ENCODE peak calls at places on chromosomes 12 and 14, in seven cellular contexts. J is DND-41, T is astrocyte of the spinal cord, R is fibroblast of lung, H is mesendoderm, C is heart left ventricle, K is AG04450. X is an unnamed sample.
A peak's percentile ranks its signal among the peaks of the same experiment; 100 is the strongest.

GRCh38 chr12:110774824-110775223 is 32.1 kb upstream of the PPP1CC start:
- DNase-seq in J (no peak), T (no peak), R (no peak), H (no peak), C (no peak), K (no peak), X (no peak)

GRCh38 chr12:54028324-54029201 is at the start of gene HOXC6:
- DNase-seq in J (no peak), T (peak; percentile 74), R (no peak), H (no peak), C (no peak), K (no peak), X (no peak)

GRCh38 chr12:109169676-109170075 is 53.3 kb downstream of the ACACB start:
- DNase-seq in J (no peak), T (no peak), R (no peak), H (no peak), C (no peak), K (no peak), X (no peak)

GRCh38 chr12:106498056-106498455 is 84.7 kb upstream of the RFX4 start:
- DNase-seq in J (no peak), T (peak; percentile 30), R (peak; percentile 29), H (no peak), C (peak; percentile 37), K (no peak), X (no peak)

GRCh38 chr12:71846322-71846940 is 6.9 kb downstream of the TBC1D15 start:
- DNase-seq in J (no peak), T (peak; percentile 52), R (peak; percentile 25), H (peak; percentile 21), C (no peak), K (no peak), X (peak; percentile 19)

GRCh38 chr12:124767075-124767821 is 96.4 kb downstream of the SCARB1 start:
- DNase-seq in J (peak; percentile 86), T (peak; percentile 78), R (peak; percentile 55), H (peak; percentile 72), C (peak; percentile 85), K (no peak), X (peak; percentile 69)

GRCh38 chr12:11081987-11082386 is 10.1 kb downstream of the TAS2R43 start:
- DNase-seq in J (no peak), T (no peak), R (no peak), H (no peak), C (no peak), K (no peak), X (no peak)

GRCh38 chr12:25423355-25423754 is 129.7 kb downstream of the LMNTD1 start:
- DNase-seq in J (no peak), T (no peak), R (peak; percentile 51), H (no peak), C (no peak), K (no peak), X (no peak)

GRCh38 chr14:24092110-24092959 is 1.8 kb upstream of the PCK2 start:
- DNase-seq in J (no peak), T (no peak), R (no peak), H (peak; percentile 11), C (peak; percentile 13), K (no peak), X (no peak)

GRCh38 chr14:36656769-36657408 is 4.8 kb upstream of the PAX9 start:
- DNase-seq in J (no peak), T (no peak), R (no peak), H (no peak), C (no peak), K (no peak), X (no peak)

GRCh38 chr14:100292301-100292775 is 13.9 kb downstream of the SLC25A29 start:
- DNase-seq in J (no peak), T (no peak), R (no peak), H (no peak), C (no peak), K (no peak), X (no peak)

GRCh38 chr12:48995061-48995879 is 3.9 kb downstream of the DDN start:
- DNase-seq in J (peak; percentile 31), T (peak; percentile 70), R (peak; percentile 68), H (peak; percentile 95), C (peak; percentile 86), K (peak; percentile 49), X (no peak)

GRCh38 chr12:123024819-123025391 is 44.4 kb downstream of the ARL6IP4 start:
- DNase-seq in J (no peak), T (peak; percentile 52), R (peak; percentile 47), H (no peak), C (no peak), K (no peak), X (no peak)

GRCh38 chr12:43965899-43966298 is 130.0 kb downstream of the TMEM117 start:
- DNase-seq in J (no peak), T (no peak), R (no peak), H (no peak), C (no peak), K (no peak), X (no peak)

GRCh38 chr12:26090853-26091510 is 33.9 kb downstream of the BHLHE41 start:
- DNase-seq in J (no peak), T (peak; percentile 14), R (peak; percentile 72), H (peak; percentile 63), C (no peak), K (no peak), X (no peak)

GRCh38 chr12:118315821-118316220 is 56.9 kb downstream of the TAOK3 start:
- DNase-seq in J (no peak), T (no peak), R (peak; percentile 28), H (no peak), C (no peak), K (no peak), X (no peak)

GRCh38 chr14:85596562-85596961 is 66.6 kb downstream of the FLRT2 start:
- DNase-seq in J (no peak), T (no peak), R (no peak), H (no peak), C (no peak), K (no peak), X (no peak)

GRCh38 chr12:2959508-2960431 is 573 bp downstream of the TEAD4 start:
- DNase-seq in J (no peak), T (peak; percentile 62), R (peak; percentile 73), H (peak; percentile 52), C (peak; percentile 44), K (no peak), X (no peak)

GRCh38 chr12:109539508-109539907 is 33.8 kb downstream of the MMAB start:
- DNase-seq in J (no peak), T (peak; percentile 67), R (peak; percentile 45), H (no peak), C (no peak), K (no peak), X (no peak)

GRCh38 chr14:101032433-101032832 is 128.9 kb upstream of the RTL1 start:
- DNase-seq in J (no peak), T (no peak), R (no peak), H (no peak), C (no peak), K (no peak), X (no peak)

GRCh38 chr12:127509066-127509778 is 757.7 kb upstream of the TMEM132C start:
- DNase-seq in J (no peak), T (peak; percentile 90), R (peak; percentile 95), H (no peak), C (no peak), K (peak; percentile 45), X (no peak)
- H3K4me3 ChIP-seq in J (no peak overlapping the region), T (no peak overlapping the region), R (no peak overlapping the region), H (no peak overlapping the region), C (no peak overlapping the region), K (no peak overlapping the region), X (no peak overlapping the region)

DNA sequence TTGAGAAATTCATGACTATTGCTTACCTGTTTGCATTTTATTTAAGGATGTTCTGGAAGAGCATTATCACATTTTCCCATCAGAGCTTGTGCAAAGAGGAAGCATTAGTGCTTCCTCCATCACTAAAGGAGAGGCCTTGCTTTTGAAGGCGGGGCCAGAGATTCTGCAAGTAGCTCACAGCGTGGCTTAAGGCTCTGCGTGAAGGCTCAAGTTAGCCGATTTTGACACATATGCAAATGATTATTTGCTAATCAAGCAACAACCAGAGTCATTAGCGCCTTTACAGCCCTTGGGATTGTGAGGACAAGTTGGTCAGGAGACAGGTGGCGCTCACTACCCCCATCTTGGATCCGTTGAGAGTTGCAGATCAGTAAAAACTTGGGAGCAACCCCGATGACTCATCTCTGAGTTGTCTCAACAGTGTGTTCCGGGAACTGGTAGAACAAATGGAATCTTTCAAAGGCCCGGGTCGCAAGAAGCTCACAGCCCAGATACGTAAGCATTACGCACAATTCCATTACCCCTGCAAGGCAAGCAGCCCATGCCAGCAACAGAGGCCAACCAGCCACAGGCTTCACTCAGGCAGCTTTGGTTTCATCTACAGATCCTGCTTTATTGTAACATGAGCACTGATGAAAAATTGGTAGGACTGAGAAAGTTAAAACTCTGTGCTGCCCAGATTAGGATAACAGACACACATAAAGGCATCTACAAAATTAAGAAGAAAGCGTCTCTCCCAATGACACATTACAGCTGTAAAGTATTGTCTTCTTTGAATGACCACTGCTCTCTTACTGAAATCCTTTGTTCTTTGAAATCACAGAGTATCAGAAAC is 34.9 kb upstream of the SPTSSA start:
- DNase-seq in J (no peak), T (peak; percentile 100), R (peak; percentile 100), H (peak; percentile 97), C (peak; percentile 80), K (peak; percentile 98), X (no peak)
- H3K4me3 ChIP-seq in J (no peak overlapping the region), T (no peak overlapping the region), R (peak overlapping the region; percentile 3), H (no peak overlapping the region), C (peak overlapping the region; percentile 10), K (no peak overlapping the region), X (no peak overlapping the region)

DNA sequence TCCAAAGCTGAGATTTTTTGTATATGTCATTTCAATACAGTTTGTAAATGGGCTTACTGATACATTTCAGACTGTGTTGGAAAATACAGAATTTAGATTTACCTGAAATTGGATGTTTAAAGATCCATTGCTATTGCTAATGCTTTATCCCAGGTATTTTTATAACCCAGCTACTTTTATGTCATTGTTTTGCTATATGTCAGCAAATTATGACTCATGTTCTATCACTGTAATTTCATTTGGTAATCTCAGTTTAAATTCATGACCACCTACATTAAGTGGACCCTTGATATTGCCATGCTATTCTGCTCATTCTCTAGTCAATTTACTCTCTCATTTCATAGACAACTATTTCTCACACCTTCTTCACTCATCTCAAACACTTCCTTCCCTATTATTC is 281.2 kb downstream of the IPO8 start:
- DNase-seq in J (no peak), T (no peak), R (no peak), H (no peak), C (no peak), K (no peak), X (no peak)
- H3K4me3 ChIP-seq in J (no peak overlapping the region), T (no peak overlapping the region), R (no peak overlapping the region), H (no peak overlapping the region), C (no peak overlapping the region), K (no peak overlapping the region), X (no peak overlapping the region)

GRCh38 chr14:80844872-80845271 is 96.7 kb downstream of the CEP128 start:
- DNase-seq in J (no peak), T (no peak), R (no peak), H (no peak), C (no peak), K (no peak), X (no peak)

DNA sequence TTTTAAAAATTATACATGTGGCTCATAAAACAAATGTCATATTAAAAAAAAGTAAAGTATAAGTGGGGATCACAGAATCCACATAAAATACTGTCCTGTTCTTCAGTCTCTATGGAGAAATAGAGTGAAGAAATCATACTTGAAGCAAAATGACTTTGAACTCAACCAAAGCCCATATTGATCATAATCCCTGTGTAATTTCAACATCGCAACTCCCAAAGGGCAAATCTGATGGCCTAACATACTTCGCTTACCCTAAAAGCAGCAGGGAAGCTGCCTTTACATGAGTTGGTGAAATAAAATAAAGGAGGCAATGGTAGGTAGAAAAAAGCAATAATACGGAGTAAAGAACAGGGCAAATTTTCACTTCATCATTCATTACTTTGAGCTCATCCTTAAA is 101.8 kb downstream of the CEP128 start:
- DNase-seq in J (no peak), T (no peak), R (no peak), H (no peak), C (no peak), K (no peak), X (no peak)
- H3K4me3 ChIP-seq in J (no peak overlapping the region), T (no peak overlapping the region), R (no peak overlapping the region), H (no peak overlapping the region), C (no peak overlapping the region), K (no peak overlapping the region), X (no peak overlapping the region)